ENCODE peak calls at places on chromosome 6, in six cellular contexts. One of them, this sample, is unnamed.

GRCh38 chr6:71211799-71212198 is 76.8 kb upstream of the OGFRL1 start:
- DNase-seq in K562: no peak
- DNase-seq in IMR-90: no peak
- DNase-seq in GM12878: no peak
- DNase-seq in A549: no peak
- DNase-seq in SK-N-SH: no peak
- DNase-seq in this sample: no peak

GRCh38 chr6:26157150-26157837 is 70.1 kb downstream of the HFE start:
- DNase-seq in K562: peak; percentile 60
- DNase-seq in IMR-90: peak; percentile 64
- DNase-seq in GM12878: no peak
- DNase-seq in A549: no peak
- DNase-seq in SK-N-SH: peak; percentile 50
- DNase-seq in this sample: no peak

GRCh38 chr6:23086100-23086499 is 516.7 kb downstream of the HDGFL1 start:
- DNase-seq in K562: no peak
- DNase-seq in IMR-90: no peak
- DNase-seq in GM12878: no peak
- DNase-seq in A549: no peak
- DNase-seq in SK-N-SH: peak; percentile 23
- DNase-seq in this sample: no peak

GRCh38 chr6:6191476-6191875 is 129.0 kb downstream of the F13A1 start:
- DNase-seq in K562: peak; percentile 25
- DNase-seq in IMR-90: no peak
- DNase-seq in GM12878: no peak
- DNase-seq in A549: no peak
- DNase-seq in SK-N-SH: no peak
- DNase-seq in this sample: peak; percentile 13

GRCh38 chr6:116764557-116764960 is 960 bp downstream of the FAM162B start:
- DNase-seq in K562: no peak
- DNase-seq in IMR-90: peak; percentile 9
- DNase-seq in GM12878: no peak
- DNase-seq in A549: no peak
- DNase-seq in SK-N-SH: peak; percentile 30
- DNase-seq in this sample: no peak

GRCh38 chr6:27810768-27811298 is 101.4 kb downstream of the OR2B2 start:
- DNase-seq in K562: no peak
- DNase-seq in IMR-90: no peak
- DNase-seq in GM12878: no peak
- DNase-seq in A549: no peak
- DNase-seq in SK-N-SH: no peak
- DNase-seq in this sample: no peak

GRCh38 chr6:44594471-44594870 is 207.0 kb downstream of the CDC5L start:
- DNase-seq in K562: no peak
- DNase-seq in IMR-90: no peak
- DNase-seq in GM12878: no peak
- DNase-seq in A549: no peak
- DNase-seq in SK-N-SH: no peak
- DNase-seq in this sample: no peak

GRCh38 chr6:28587746-28588075 is 62.0 kb downstream of the GPX5 start:
- DNase-seq in K562: no peak
- DNase-seq in IMR-90: no peak
- DNase-seq in GM12878: no peak
- DNase-seq in A549: no peak
- DNase-seq in SK-N-SH: no peak
- DNase-seq in this sample: no peak

GRCh38 chr6:82348130-82348529 is 15.5 kb upstream of the TPBG start:
- DNase-seq in K562: peak; percentile 26
- DNase-seq in IMR-90: no peak
- DNase-seq in GM12878: no peak
- DNase-seq in A549: peak; percentile 22
- DNase-seq in SK-N-SH: no peak
- DNase-seq in this sample: no peak

GRCh38 chr6:80363501-80363900 is 257.0 kb downstream of the BCKDHB start:
- DNase-seq in K562: no peak
- DNase-seq in IMR-90: peak; percentile 25
- DNase-seq in GM12878: no peak
- DNase-seq in A549: no peak
- DNase-seq in SK-N-SH: no peak
- DNase-seq in this sample: no peak

GRCh38 chr6:13413466-13413862 is 73.9 kb downstream of the GFOD1 start:
- DNase-seq in K562: no peak
- DNase-seq in IMR-90: peak; percentile 73
- DNase-seq in GM12878: no peak
- DNase-seq in A549: peak; percentile 20
- DNase-seq in SK-N-SH: no peak
- DNase-seq in this sample: peak; percentile 92

GRCh38 chr6:30211899-30212298 is 1.3 kb downstream of the TRIM26 start:
- DNase-seq in K562: no peak
- DNase-seq in IMR-90: no peak
- DNase-seq in GM12878: no peak
- DNase-seq in A549: no peak
- DNase-seq in SK-N-SH: no peak
- DNase-seq in this sample: no peak

GRCh38 chr6:7905416-7905815 is 5.2 kb downstream of the TXNDC5 start:
- DNase-seq in K562: no peak
- DNase-seq in IMR-90: peak; percentile 36
- DNase-seq in GM12878: no peak
- DNase-seq in A549: no peak
- DNase-seq in SK-N-SH: no peak
- DNase-seq in this sample: no peak

GRCh38 chr6:11317885-11318771 is 85.7 kb upstream of the NEDD9 start:
- DNase-seq in K562: no peak
- DNase-seq in IMR-90: peak; percentile 98
- DNase-seq in GM12878: no peak
- DNase-seq in A549: peak; percentile 96
- DNase-seq in SK-N-SH: no peak
- DNase-seq in this sample: peak; percentile 82

GRCh38 chr6:6942826-6943225 is 164.9 kb upstream of the RREB1 start:
- DNase-seq in K562: no peak
- DNase-seq in IMR-90: peak; percentile 8
- DNase-seq in GM12878: peak; percentile 11
- DNase-seq in A549: no peak
- DNase-seq in SK-N-SH: no peak
- DNase-seq in this sample: no peak

GRCh38 chr6:142400495-142400894 is 98.7 kb downstream of the ADGRG6 start:
- DNase-seq in K562: peak; percentile 28
- DNase-seq in IMR-90: peak; percentile 79
- DNase-seq in GM12878: no peak
- DNase-seq in A549: no peak
- DNase-seq in SK-N-SH: no peak
- DNase-seq in this sample: no peak

GRCh38 chr6:108655840-108656650 is 95.3 kb downstream of the FOXO3 start:
- DNase-seq in K562: no peak
- DNase-seq in IMR-90: peak; percentile 90
- DNase-seq in GM12878: no peak
- DNase-seq in A549: no peak
- DNase-seq in SK-N-SH: peak; percentile 50
- DNase-seq in this sample: peak; percentile 62

GRCh38 chr6:30763618-30764489 is 19.5 kb upstream of the IER3 start:
- DNase-seq in K562: no peak
- DNase-seq in IMR-90: peak; percentile 54
- DNase-seq in GM12878: peak; percentile 66
- DNase-seq in A549: peak; percentile 68
- DNase-seq in SK-N-SH: no peak
- DNase-seq in this sample: peak; percentile 99

GRCh38 chr6:16965679-16966078 is 136.2 kb upstream of the STMND1 start:
- DNase-seq in K562: no peak
- DNase-seq in IMR-90: no peak
- DNase-seq in GM12878: no peak
- DNase-seq in A549: no peak
- DNase-seq in SK-N-SH: no peak
- DNase-seq in this sample: no peak

GRCh38 chr6:56364482-56365313 is 117.3 kb upstream of the COL21A1 start:
- DNase-seq in K562: no peak
- DNase-seq in IMR-90: peak; percentile 78
- DNase-seq in GM12878: no peak
- DNase-seq in A549: no peak
- DNase-seq in SK-N-SH: peak; percentile 21
- DNase-seq in this sample: no peak

GRCh38 chr6:148570456-148570855 is 176.4 kb upstream of the UST start:
- DNase-seq in K562: no peak
- DNase-seq in IMR-90: no peak
- DNase-seq in GM12878: no peak
- DNase-seq in A549: no peak
- DNase-seq in SK-N-SH: no peak
- DNase-seq in this sample: no peak

GRCh38 chr6:156563710-156564109 is 213.5 kb upstream of the ARID1B start:
- DNase-seq in K562: no peak
- DNase-seq in IMR-90: no peak
- DNase-seq in GM12878: no peak
- DNase-seq in A549: no peak
- DNase-seq in SK-N-SH: peak; percentile 28
- DNase-seq in this sample: no peak

GRCh38 chr6:32610897-32611296 is 21.2 kb upstream of the HLA-DRB1 start:
- DNase-seq in K562: no peak
- DNase-seq in IMR-90: no peak
- DNase-seq in GM12878: no peak
- DNase-seq in A549: no peak
- DNase-seq in SK-N-SH: no peak
- DNase-seq in this sample: no peak

GRCh38 chr6:57109905-57110304 is 19.9 kb downstream of the ZNF451 start:
- DNase-seq in K562: no peak
- DNase-seq in IMR-90: peak; percentile 73
- DNase-seq in GM12878: no peak
- DNase-seq in A549: no peak
- DNase-seq in SK-N-SH: no peak
- DNase-seq in this sample: no peak

GRCh38 chr6:169252805-169253189 is 849 bp downstream of the THBS2 start:
- DNase-seq in K562: no peak
- DNase-seq in IMR-90: no peak
- DNase-seq in GM12878: no peak
- DNase-seq in A549: no peak
- DNase-seq in SK-N-SH: no peak
- DNase-seq in this sample: no peak

GRCh38 chr6:140040391-140040790 is 665.9 kb upstream of the CITED2 start:
- DNase-seq in K562: no peak
- DNase-seq in IMR-90: peak; percentile 71
- DNase-seq in GM12878: no peak
- DNase-seq in A549: no peak
- DNase-seq in SK-N-SH: no peak
- DNase-seq in this sample: no peak

GRCh38 chr6:154482858-154483257 is 27.6 kb downstream of the CNKSR3 start:
- DNase-seq in K562: no peak
- DNase-seq in IMR-90: peak; percentile 21
- DNase-seq in GM12878: no peak
- DNase-seq in A549: no peak
- DNase-seq in SK-N-SH: peak; percentile 23
- DNase-seq in this sample: no peak

GRCh38 chr6:107543088-107543487 is 53.2 kb downstream of the SOBP start:
- DNase-seq in K562: no peak
- DNase-seq in IMR-90: no peak
- DNase-seq in GM12878: no peak
- DNase-seq in A549: no peak
- DNase-seq in SK-N-SH: no peak
- DNase-seq in this sample: no peak

GRCh38 chr6:122735618-122736017 is 43.9 kb upstream of the FABP7 start:
- DNase-seq in K562: no peak
- DNase-seq in IMR-90: no peak
- DNase-seq in GM12878: no peak
- DNase-seq in A549: no peak
- DNase-seq in SK-N-SH: no peak
- DNase-seq in this sample: no peak
- TF ChIP-seq SMC3 in K562: no peak
- TF ChIP-seq SMC3 in IMR-90: no peak
- TF ChIP-seq SMC3 in GM12878: no peak
- TF ChIP-seq SMC3 in A549: no peak
- TF ChIP-seq SMC3 in SK-N-SH: no peak
- TF ChIP-seq SMC3 in this sample: no peak

DNA sequence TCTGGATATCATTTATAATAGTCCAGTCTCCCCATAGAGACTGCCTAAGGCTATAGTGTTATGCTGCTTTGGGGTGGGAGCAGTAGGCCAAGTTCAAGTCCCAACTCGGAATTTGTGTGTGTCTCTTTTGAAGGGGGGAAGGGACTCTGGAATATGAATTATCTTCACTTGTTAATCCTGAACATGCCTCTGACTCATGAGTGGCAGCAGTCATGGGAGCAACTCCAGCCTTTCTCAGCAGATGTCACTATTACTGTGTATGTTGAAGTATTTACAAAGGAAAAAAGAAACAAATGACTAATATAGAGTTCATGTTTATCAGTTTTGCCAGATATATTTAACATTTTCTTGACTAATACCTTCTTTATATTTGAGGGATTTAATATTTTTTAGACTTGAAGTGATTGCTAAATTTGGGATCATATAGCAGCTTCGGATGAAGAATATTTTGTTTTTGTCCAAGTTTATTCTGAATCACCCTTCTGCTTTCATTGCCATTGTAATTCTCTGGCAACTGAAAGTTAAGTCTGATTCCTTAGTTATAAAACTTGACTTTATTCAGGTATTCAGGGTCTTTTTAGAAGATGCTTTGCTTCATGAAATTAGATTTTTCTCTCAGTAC is 23.4 kb downstream of the FAM217A start:
- DNase-seq in K562: peak; percentile 39
- DNase-seq in IMR-90: peak; percentile 89
- DNase-seq in GM12878: no peak
- DNase-seq in A549: peak; percentile 70
- DNase-seq in SK-N-SH: peak; percentile 20
- DNase-seq in this sample: peak; percentile 68
- TF ChIP-seq SMC3 in K562: peak; percentile 28
- TF ChIP-seq SMC3 in IMR-90: peak; percentile 79
- TF ChIP-seq SMC3 in GM12878: no peak
- TF ChIP-seq SMC3 in A549: peak; percentile 70
- TF ChIP-seq SMC3 in SK-N-SH: peak; percentile 44
- TF ChIP-seq SMC3 in this sample: peak; percentile 82

DNA sequence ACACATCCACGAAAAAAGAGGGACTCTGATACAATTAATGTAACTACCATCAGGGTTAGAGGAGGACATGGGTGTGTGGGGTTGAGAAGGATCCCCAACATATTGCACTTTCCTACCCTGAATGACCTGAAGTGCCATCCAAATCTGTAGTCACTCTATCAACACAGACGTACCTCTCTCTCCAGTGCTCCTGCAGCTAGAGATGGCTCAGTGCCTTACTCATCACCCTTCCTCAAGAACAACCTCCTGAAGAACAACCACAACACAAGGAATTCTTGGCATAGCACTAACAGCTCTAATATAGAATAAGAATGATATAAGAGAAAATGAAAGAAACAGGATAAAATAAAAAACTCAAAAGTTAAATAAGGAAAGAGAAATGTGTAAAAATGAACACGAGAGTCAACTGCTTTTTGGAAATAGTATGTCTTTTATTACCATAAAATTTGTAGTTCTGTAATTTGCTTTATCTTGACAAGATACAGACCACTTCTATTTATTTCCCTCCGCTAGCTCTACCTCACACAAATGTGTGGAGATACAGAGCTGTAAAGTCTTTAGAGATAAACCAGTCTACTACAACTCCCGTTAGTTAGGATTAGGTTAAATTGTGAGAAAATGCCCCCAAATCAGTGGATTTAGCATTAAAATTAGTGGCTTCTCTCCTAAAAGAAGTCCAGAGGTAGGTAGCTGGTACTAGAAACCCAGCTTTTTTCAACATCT is 63.9 kb downstream of the REV3L start:
- DNase-seq in K562: no peak
- DNase-seq in IMR-90: peak; percentile 80
- DNase-seq in GM12878: no peak
- DNase-seq in A549: no peak
- DNase-seq in SK-N-SH: no peak
- DNase-seq in this sample: no peak
- TF ChIP-seq SMC3 in K562: no peak
- TF ChIP-seq SMC3 in IMR-90: no peak
- TF ChIP-seq SMC3 in GM12878: no peak
- TF ChIP-seq SMC3 in A549: no peak
- TF ChIP-seq SMC3 in SK-N-SH: no peak
- TF ChIP-seq SMC3 in this sample: no peak

GRCh38 chr6:4084444-4085328 is 5.7 kb upstream of the FAM217A start:
- DNase-seq in K562: no peak
- DNase-seq in IMR-90: no peak
- DNase-seq in GM12878: no peak
- DNase-seq in A549: no peak
- DNase-seq in SK-N-SH: no peak
- DNase-seq in this sample: no peak
- TF ChIP-seq SMC3 in K562: no peak
- TF ChIP-seq SMC3 in IMR-90: no peak
- TF ChIP-seq SMC3 in GM12878: no peak
- TF ChIP-seq SMC3 in A549: no peak
- TF ChIP-seq SMC3 in SK-N-SH: no peak
- TF ChIP-seq SMC3 in this sample: no peak

This sample was measured in HepG2.